ENCODE peak calls at places on chromosomes 7 and 10, in seven cellular contexts. D is fibroblast of lung, Q is mucosa of gallbladder, A is ureter, X is prostate gland, F is tibial artery, U is AG09309. V is an unnamed sample.

GRCh38 chr7:157682946-157683239 is 346.1 kb downstream of the DNAJB6 start:
- DNase-seq in X (no peak), F (no peak), Q (no peak), A (no peak), D (no peak), U (no peak), V (no peak)

GRCh38 chr10:117663750-117664149 is 121.2 kb downstream of the EMX2 start:
- DNase-seq in D (peak), Q (no peak), A (no peak), U (peak), X (no peak), F (no peak), V (peak)

GRCh38 chr10:88023676-88024075 is 160.3 kb downstream of the PTEN start:
- DNase-seq in D (no peak), X (no peak), A (no peak), Q (no peak), F (no peak), U (no peak), V (no peak)

GRCh38 chr7:150355666-150356059 is 13.0 kb upstream of the REPIN1 start:
- DNase-seq in X (no peak), D (no peak), F (no peak), Q (no peak), U (no peak), A (no peak), V (no peak)

GRCh38 chr10:11245510-11245909 is 227.8 kb downstream of the CELF2 start:
- DNase-seq in D (peak), A (no peak), Q (no peak), X (no peak), U (no peak), F (no peak), V (no peak)

GRCh38 chr7:7207876-7208275 is 25.5 kb downstream of the C1GALT1 start:
- DNase-seq in D (peak), F (no peak), A (no peak), X (no peak), U (no peak), Q (no peak), V (no peak)

GRCh38 chr7:96244992-96245292 is 77.0 kb downstream of the SLC25A13 start:
- DNase-seq in A (no peak), Q (no peak), X (no peak), U (no peak), F (no peak), D (no peak), V (peak)

GRCh38 chr10:87850742-87851205 is 12.6 kb downstream of the KLLN start:
- DNase-seq in U (no peak), F (peak), D (peak), A (peak), Q (peak), X (peak), V (peak)

GRCh38 chr10:103481974-103482531 is 3.0 kb upstream of the CALHM3 start:
- DNase-seq in D (peak), F (no peak), A (no peak), Q (peak), U (peak), X (peak), V (peak)

GRCh38 chr7:118057404-118057803 is 126.6 kb upstream of the LSM8 start:
- DNase-seq in Q (no peak), X (no peak), A (no peak), F (no peak), D (peak), U (no peak), V (no peak)

GRCh38 chr10:62980697-62981495 is 152.2 kb upstream of the NRBF2 start:
- DNase-seq in U (no peak), D (peak), Q (no peak), F (no peak), A (no peak), X (no peak), V (peak)

GRCh38 chr10:104033966-104034365 is 51.7 kb downstream of the COL17A1 start:
- DNase-seq in X (peak), D (no peak), U (no peak), Q (no peak), A (no peak), F (no peak), V (no peak)

GRCh38 chr7:13540429-13540828 is 449.0 kb downstream of the ETV1 start:
- DNase-seq in X (no peak), U (peak), D (peak), Q (no peak), A (no peak), F (no peak), V (no peak)

GRCh38 chr10:21363753-21364104 is 161.8 kb downstream of the SKIDA1 start:
- DNase-seq in Q (no peak), F (no peak), A (no peak), X (no peak), D (no peak), U (no peak), V (peak)

V was measured in NCI-H69.